ENCODE peak calls at places on chromosome 1, in four cellular contexts. One of them, this sample, is unnamed.

GRCh38 chr1:109928591-109929111 is 18.0 kb downstream of the CSF1 start:
- DNase-seq in GM12878: no peak
- DNase-seq in IMR-90: peak
- DNase-seq in K562: no peak
- DNase-seq in this sample: no peak

GRCh38 chr1:3552176-3552575 is 59.1 kb downstream of the MEGF6 start:
- DNase-seq in GM12878: no peak
- DNase-seq in IMR-90: no peak
- DNase-seq in K562: no peak
- DNase-seq in this sample: no peak

GRCh38 chr1:89705901-89706699 is 73.2 kb downstream of the LRRC8C start:
- DNase-seq in GM12878: peak
- DNase-seq in IMR-90: peak
- DNase-seq in K562: no peak
- DNase-seq in this sample: no peak

GRCh38 chr1:116988908-116989307 is 12.7 kb upstream of the CD101 start:
- DNase-seq in GM12878: no peak
- DNase-seq in IMR-90: no peak
- DNase-seq in K562: no peak
- DNase-seq in this sample: no peak

GRCh38 chr1:13628711-13629110 is 45.1 kb downstream of the PDPN start:
- DNase-seq in GM12878: no peak
- DNase-seq in IMR-90: no peak
- DNase-seq in K562: no peak
- DNase-seq in this sample: no peak

GRCh38 chr1:80929868-80930508 is 870.7 kb upstream of the ADGRL2 start:
- DNase-seq in GM12878: no peak
- DNase-seq in IMR-90: no peak
- DNase-seq in K562: no peak
- DNase-seq in this sample: peak

GRCh38 chr1:242811092-242811840 is 286.8 kb upstream of the PLD5 start:
- DNase-seq in GM12878: no peak
- DNase-seq in IMR-90: no peak
- DNase-seq in K562: no peak
- DNase-seq in this sample: peak

GRCh38 chr1:30719406-30720270 is 3.7 kb downstream of the MATN1 start:
- DNase-seq in GM12878: peak
- DNase-seq in IMR-90: peak
- DNase-seq in K562: peak
- DNase-seq in this sample: peak

GRCh38 chr1:51264470-51264869 is 28.4 kb downstream of the RNF11 start:
- DNase-seq in GM12878: no peak
- DNase-seq in IMR-90: peak
- DNase-seq in K562: no peak
- DNase-seq in this sample: no peak

GRCh38 chr1:26602378-26602959 is 72.9 kb downstream of the RPS6KA1 start:
- DNase-seq in GM12878: no peak
- DNase-seq in IMR-90: peak
- DNase-seq in K562: peak
- DNase-seq in this sample: peak

GRCh38 chr1:203268901-203269653 is 36.2 kb upstream of the BTG2 start:
- DNase-seq in GM12878: no peak
- DNase-seq in IMR-90: peak
- DNase-seq in K562: peak
- DNase-seq in this sample: peak

GRCh38 chr1:175757381-175758015 is 14.1 kb upstream of the TNR start:
- DNase-seq in GM12878: no peak
- DNase-seq in IMR-90: no peak
- DNase-seq in K562: peak
- DNase-seq in this sample: peak
- TF ChIP-seq ELK1 in GM12878: no peak
- TF ChIP-seq ELK1 in IMR-90: no peak
- TF ChIP-seq ELK1 in K562: no peak
- TF ChIP-seq ELK1 in this sample: no peak

GRCh38 chr1:111769517-111770146 is 13.9 kb downstream of the DDX20 start:
- DNase-seq in GM12878: peak
- DNase-seq in IMR-90: peak
- DNase-seq in K562: peak
- DNase-seq in this sample: peak
- TF ChIP-seq ELK1 in GM12878: no peak
- TF ChIP-seq ELK1 in IMR-90: no peak
- TF ChIP-seq ELK1 in K562: no peak
- TF ChIP-seq ELK1 in this sample: no peak

DNA sequence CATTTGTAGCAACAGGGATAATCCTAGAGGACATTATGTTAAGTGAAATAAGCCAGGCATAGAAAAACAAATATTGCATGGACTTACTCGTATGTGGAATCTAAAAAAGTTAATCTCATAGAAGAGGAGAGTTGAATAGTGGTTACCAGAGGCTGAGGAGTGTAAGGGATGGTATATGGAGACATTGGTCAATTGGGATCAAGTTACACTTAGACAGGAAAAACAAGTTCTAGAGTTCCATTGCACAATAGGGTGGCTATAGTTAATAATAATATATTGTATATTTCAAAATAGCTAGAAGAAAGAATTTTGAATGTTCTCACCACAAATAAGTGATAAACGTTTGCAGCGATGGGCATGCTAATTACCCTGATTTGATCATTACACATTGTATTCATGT is 354.6 kb downstream of the SEC16B start:
- DNase-seq in GM12878: no peak
- DNase-seq in IMR-90: no peak
- DNase-seq in K562: no peak
- DNase-seq in this sample: no peak
- TF ChIP-seq ELK1 in GM12878: no peak
- TF ChIP-seq ELK1 in IMR-90: no peak
- TF ChIP-seq ELK1 in K562: no peak
- TF ChIP-seq ELK1 in this sample: no peak

GRCh38 chr1:85654066-85654782 is 54.0 kb downstream of the ZNHIT6 start:
- DNase-seq in GM12878: no peak
- DNase-seq in IMR-90: peak
- DNase-seq in K562: no peak
- DNase-seq in this sample: no peak
- TF ChIP-seq ELK1 in GM12878: no peak
- TF ChIP-seq ELK1 in IMR-90: no peak
- TF ChIP-seq ELK1 in K562: no peak
- TF ChIP-seq ELK1 in this sample: no peak

GRCh38 chr1:219563568-219563967 is 49.3 kb downstream of the ZC3H11B start:
- DNase-seq in GM12878: no peak
- DNase-seq in IMR-90: no peak
- DNase-seq in K562: no peak
- DNase-seq in this sample: no peak
- TF ChIP-seq ELK1 in GM12878: no peak
- TF ChIP-seq ELK1 in IMR-90: no peak
- TF ChIP-seq ELK1 in K562: no peak
- TF ChIP-seq ELK1 in this sample: no peak

GRCh38 chr1:113993072-113993471 is 13.8 kb downstream of the OLFML3 start:
- DNase-seq in GM12878: no peak
- DNase-seq in IMR-90: no peak
- DNase-seq in K562: no peak
- DNase-seq in this sample: no peak

GRCh38 chr1:113990966-113991365 is 11.7 kb downstream of the OLFML3 start:
- DNase-seq in GM12878: no peak
- DNase-seq in IMR-90: no peak
- DNase-seq in K562: no peak
- DNase-seq in this sample: no peak

GRCh38 chr1:113991467-113991997 is 12.3 kb downstream of the OLFML3 start:
- DNase-seq in GM12878: peak
- DNase-seq in IMR-90: no peak
- DNase-seq in K562: no peak
- DNase-seq in this sample: no peak

GRCh38 chr1:113993766-113994165 is 14.5 kb downstream of the OLFML3 start:
- DNase-seq in GM12878: no peak
- DNase-seq in IMR-90: no peak
- DNase-seq in K562: no peak
- DNase-seq in this sample: no peak

GRCh38 chr1:113990541-113990940 is 11.3 kb downstream of the OLFML3 start:
- DNase-seq in GM12878: no peak
- DNase-seq in IMR-90: no peak
- DNase-seq in K562: no peak
- DNase-seq in this sample: no peak
- TF ChIP-seq ELK1 in GM12878: no peak
- TF ChIP-seq ELK1 in IMR-90: no peak
- TF ChIP-seq ELK1 in K562: no peak
- TF ChIP-seq ELK1 in this sample: no peak